ENCODE peak calls at places on chromosome 20, in ten cellular contexts. One of them, this sample, is unnamed.

GRCh38 chr20:48336647-48337046 is 491.2 kb downstream of the PREX1 start:
- DNase-seq in upper lobe of right lung: no peak
- DNase-seq in tibial nerve: no peak
- DNase-seq in left lung: no peak
- DNase-seq in esophagus squamous epithelium: no peak
- DNase-seq in upper lobe of left lung: no peak
- DNase-seq in transverse colon: no peak
- DNase-seq in heart left ventricle: no peak
- DNase-seq in suprapubic skin: no peak
- DNase-seq in CD8-positive, alpha-beta T cell: no peak
- DNase-seq in this sample: no peak

GRCh38 chr20:15359056-15359455 is 1021.6 kb upstream of the FLRT3 start:
- DNase-seq in upper lobe of left lung: no peak
- DNase-seq in suprapubic skin: no peak
- DNase-seq in left lung: no peak
- DNase-seq in esophagus squamous epithelium: no peak
- DNase-seq in heart left ventricle: no peak
- DNase-seq in CD8-positive, alpha-beta T cell: no peak
- DNase-seq in upper lobe of right lung: no peak
- DNase-seq in tibial nerve: no peak
- DNase-seq in transverse colon: no peak
- DNase-seq in this sample: no peak

GRCh38 chr20:32523613-32524218 is 61.4 kb downstream of the NOL4L start:
- DNase-seq in upper lobe of right lung: no peak
- DNase-seq in transverse colon: no peak
- DNase-seq in suprapubic skin: no peak
- DNase-seq in CD8-positive, alpha-beta T cell: no peak
- DNase-seq in heart left ventricle: no peak
- DNase-seq in left lung: no peak
- DNase-seq in upper lobe of left lung: no peak
- DNase-seq in tibial nerve: no peak
- DNase-seq in esophagus squamous epithelium: no peak
- DNase-seq in this sample: no peak

GRCh38 chr20:19784511-19785172 is 26.6 kb downstream of the RIN2 start:
- DNase-seq in upper lobe of left lung: peak
- DNase-seq in upper lobe of right lung: peak
- DNase-seq in CD8-positive, alpha-beta T cell: no peak
- DNase-seq in tibial nerve: no peak
- DNase-seq in suprapubic skin: no peak
- DNase-seq in heart left ventricle: peak
- DNase-seq in transverse colon: peak
- DNase-seq in left lung: peak
- DNase-seq in esophagus squamous epithelium: no peak
- DNase-seq in this sample: no peak

GRCh38 chr20:24102749-24103148 is 114.2 kb upstream of the GGTLC1 start:
- DNase-seq in upper lobe of left lung: no peak
- DNase-seq in CD8-positive, alpha-beta T cell: no peak
- DNase-seq in upper lobe of right lung: no peak
- DNase-seq in esophagus squamous epithelium: no peak
- DNase-seq in heart left ventricle: no peak
- DNase-seq in left lung: no peak
- DNase-seq in suprapubic skin: no peak
- DNase-seq in tibial nerve: no peak
- DNase-seq in transverse colon: no peak
- DNase-seq in this sample: no peak

GRCh38 chr20:62709537-62709905 is 885 bp downstream of the NTSR1 start:
- DNase-seq in heart left ventricle: no peak
- DNase-seq in upper lobe of right lung: no peak
- DNase-seq in transverse colon: no peak
- DNase-seq in esophagus squamous epithelium: no peak
- DNase-seq in suprapubic skin: no peak
- DNase-seq in CD8-positive, alpha-beta T cell: no peak
- DNase-seq in tibial nerve: no peak
- DNase-seq in upper lobe of left lung: no peak
- DNase-seq in left lung: no peak
- DNase-seq in this sample: no peak

GRCh38 chr20:10761232-10761631 is 87.4 kb upstream of the JAG1 start:
- DNase-seq in left lung: no peak
- DNase-seq in esophagus squamous epithelium: no peak
- DNase-seq in tibial nerve: no peak
- DNase-seq in heart left ventricle: no peak
- DNase-seq in CD8-positive, alpha-beta T cell: no peak
- DNase-seq in suprapubic skin: no peak
- DNase-seq in transverse colon: no peak
- DNase-seq in upper lobe of left lung: no peak
- DNase-seq in upper lobe of right lung: no peak
- DNase-seq in this sample: no peak

GRCh38 chr20:48541581-48542071 is 286.2 kb downstream of the PREX1 start:
- DNase-seq in tibial nerve: no peak
- DNase-seq in heart left ventricle: no peak
- DNase-seq in upper lobe of right lung: no peak
- DNase-seq in suprapubic skin: no peak
- DNase-seq in esophagus squamous epithelium: no peak
- DNase-seq in transverse colon: peak
- DNase-seq in upper lobe of left lung: no peak
- DNase-seq in CD8-positive, alpha-beta T cell: no peak
- DNase-seq in left lung: no peak
- DNase-seq in this sample: no peak

DNA sequence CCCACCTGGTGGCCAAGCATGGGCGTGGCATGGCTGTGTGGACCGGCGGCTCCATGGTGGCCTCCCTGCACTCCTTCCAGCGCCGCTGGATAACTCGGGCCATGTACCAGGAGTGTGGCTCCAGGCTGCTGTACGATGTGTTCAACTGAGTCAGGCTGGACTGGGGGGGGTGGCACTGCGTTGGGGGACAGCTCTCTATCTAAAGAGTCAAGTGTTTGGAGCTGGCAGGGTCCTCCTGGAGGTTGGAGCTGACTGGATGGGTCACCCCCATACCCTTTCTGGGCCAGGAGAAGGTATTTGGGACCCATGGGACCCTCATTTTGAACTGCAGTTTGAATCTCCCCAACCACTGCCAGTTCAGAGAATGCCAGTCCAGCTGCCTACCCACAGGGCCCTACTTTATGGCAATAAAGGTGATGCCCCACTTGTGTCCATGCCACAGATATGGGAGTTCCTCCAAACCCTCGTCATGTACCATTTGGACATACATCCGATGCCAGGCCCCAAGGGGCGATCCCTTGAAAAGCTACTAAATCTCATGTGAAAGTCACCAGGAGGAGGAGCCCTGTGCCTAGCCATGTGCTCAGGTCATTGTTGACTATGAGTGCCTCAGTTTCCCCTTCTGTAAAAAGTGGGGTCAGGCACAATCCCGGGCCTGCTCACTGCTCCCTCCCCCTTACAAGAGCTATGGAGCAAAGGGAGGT is 1.5 kb downstream of the ACTL10 start:
- DNase-seq in upper lobe of left lung: peak
- DNase-seq in CD8-positive, alpha-beta T cell: no peak
- DNase-seq in esophagus squamous epithelium: no peak
- DNase-seq in upper lobe of right lung: no peak
- DNase-seq in transverse colon: no peak
- DNase-seq in heart left ventricle: peak
- DNase-seq in tibial nerve: peak
- DNase-seq in left lung: peak
- DNase-seq in suprapubic skin: peak
- DNase-seq in this sample: no peak
- TF ChIP-seq CTCF in upper lobe of left lung: peak
- TF ChIP-seq CTCF in CD8-positive, alpha-beta T cell: no peak
- TF ChIP-seq CTCF in esophagus squamous epithelium: peak
- TF ChIP-seq CTCF in upper lobe of right lung: peak
- TF ChIP-seq CTCF in transverse colon: peak
- TF ChIP-seq CTCF in heart left ventricle: peak
- TF ChIP-seq CTCF in tibial nerve: peak
- TF ChIP-seq CTCF in left lung: peak
- TF ChIP-seq CTCF in suprapubic skin: peak
- TF ChIP-seq CTCF in this sample: peak

DNA sequence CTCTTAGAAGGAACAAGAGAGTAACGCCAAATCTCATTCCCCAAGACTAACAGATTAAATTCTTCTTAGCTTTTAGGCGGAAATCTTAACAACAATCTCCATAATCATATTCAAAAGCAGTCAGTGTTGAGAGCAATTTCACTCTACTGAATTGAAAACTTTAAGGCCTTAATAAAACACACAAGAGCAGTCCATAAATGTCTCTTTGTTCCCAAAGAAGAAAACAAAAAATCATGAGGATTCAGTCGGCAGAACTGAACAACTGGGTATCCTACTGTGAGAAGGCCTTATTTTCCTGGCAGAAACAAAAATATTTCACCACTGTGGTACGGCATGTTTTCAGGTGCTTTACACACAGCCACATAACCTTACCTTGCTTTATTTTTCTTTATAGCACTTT is 14.4 kb downstream of the ABHD12 start:
- DNase-seq in left lung: no peak
- DNase-seq in tibial nerve: no peak
- DNase-seq in esophagus squamous epithelium: no peak
- DNase-seq in suprapubic skin: no peak
- DNase-seq in heart left ventricle: no peak
- DNase-seq in upper lobe of left lung: no peak
- DNase-seq in CD8-positive, alpha-beta T cell: no peak
- DNase-seq in upper lobe of right lung: no peak
- DNase-seq in transverse colon: no peak
- DNase-seq in this sample: no peak
- H3K27ac ChIP-seq in left lung: no peak
- H3K27ac ChIP-seq in tibial nerve: peak
- H3K27ac ChIP-seq in esophagus squamous epithelium: no peak
- H3K27ac ChIP-seq in suprapubic skin: no peak
- H3K27ac ChIP-seq in heart left ventricle: no peak
- H3K27ac ChIP-seq in upper lobe of left lung: no peak
- H3K27ac ChIP-seq in CD8-positive, alpha-beta T cell: no peak
- H3K27ac ChIP-seq in upper lobe of right lung: no peak
- H3K27ac ChIP-seq in transverse colon: no peak
- H3K27ac ChIP-seq in this sample: no peak

DNA sequence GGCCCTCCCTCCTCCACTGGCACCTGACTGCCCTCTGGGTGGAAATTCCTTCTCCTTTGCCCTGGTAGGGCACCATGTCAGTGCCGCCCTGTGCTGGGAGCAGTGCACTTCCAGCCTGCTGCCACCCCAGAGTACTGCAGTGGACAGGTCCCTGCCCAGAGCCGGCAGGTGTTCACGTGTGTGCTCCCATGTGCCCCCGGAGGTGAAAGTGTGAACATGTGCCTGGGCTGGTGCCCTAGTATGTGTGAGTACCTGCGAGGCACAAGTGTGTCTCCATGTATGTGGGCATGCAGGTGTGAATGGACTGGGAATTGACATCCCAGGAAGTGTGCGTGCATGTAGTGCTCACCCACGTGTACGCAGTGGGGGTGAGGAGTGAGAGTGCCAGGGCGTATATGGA is 29.4 kb downstream of the SDCBP2 start:
- DNase-seq in heart left ventricle: no peak
- DNase-seq in upper lobe of right lung: peak
- DNase-seq in tibial nerve: no peak
- DNase-seq in upper lobe of left lung: no peak
- DNase-seq in CD8-positive, alpha-beta T cell: no peak
- DNase-seq in left lung: no peak
- DNase-seq in esophagus squamous epithelium: no peak
- DNase-seq in transverse colon: no peak
- DNase-seq in suprapubic skin: no peak
- DNase-seq in this sample: peak
- TF ChIP-seq CTCF in heart left ventricle: no peak
- TF ChIP-seq CTCF in upper lobe of right lung: no peak
- TF ChIP-seq CTCF in tibial nerve: no peak
- TF ChIP-seq CTCF in upper lobe of left lung: peak
- TF ChIP-seq CTCF in CD8-positive, alpha-beta T cell: peak
- TF ChIP-seq CTCF in left lung: peak
- TF ChIP-seq CTCF in esophagus squamous epithelium: no peak
- TF ChIP-seq CTCF in transverse colon: peak
- TF ChIP-seq CTCF in suprapubic skin: no peak
- TF ChIP-seq CTCF in this sample: no peak

GRCh38 chr20:38973546-38974120 is 11.5 kb downstream of the DHX35 start:
- DNase-seq in upper lobe of right lung: no peak
- DNase-seq in left lung: no peak
- DNase-seq in upper lobe of left lung: no peak
- DNase-seq in tibial nerve: no peak
- DNase-seq in suprapubic skin: no peak
- DNase-seq in heart left ventricle: peak
- DNase-seq in esophagus squamous epithelium: no peak
- DNase-seq in transverse colon: no peak
- DNase-seq in CD8-positive, alpha-beta T cell: no peak
- DNase-seq in this sample: no peak
- H3K27ac ChIP-seq in upper lobe of right lung: no peak
- H3K27ac ChIP-seq in left lung: no peak
- H3K27ac ChIP-seq in upper lobe of left lung: no peak
- H3K27ac ChIP-seq in tibial nerve: no peak
- H3K27ac ChIP-seq in suprapubic skin: no peak
- H3K27ac ChIP-seq in heart left ventricle: peak
- H3K27ac ChIP-seq in esophagus squamous epithelium: peak
- H3K27ac ChIP-seq in transverse colon: peak
- H3K27ac ChIP-seq in CD8-positive, alpha-beta T cell: no peak
- H3K27ac ChIP-seq in this sample: no peak